ENCODE peak calls at places on chromosomes 16 and 17, in seven cellular contexts. O, J, P, H, S, A and Z are unnamed samples. For H3K4me1, the result is how much of the 10 kb centered on the place peaks cover.

GRCh38 chr17:73635101-73635767 is 9.0 kb downstream of the SDK2 start:
- DNase-seq in A (no peak), O (no peak), H (no peak), S (peak), J (no peak), P (peak), Z (no peak)

GRCh38 chr17:12536472-12536871 is 129.2 kb upstream of the MYOCD start:
- DNase-seq in A (no peak), H (no peak), O (peak), P (no peak), S (no peak), J (no peak), Z (no peak)

GRCh38 chr17:4427505-4427904 is 6.2 kb upstream of the SPNS3 start:
- DNase-seq in J (no peak), H (no peak), S (no peak), A (no peak), P (no peak), O (no peak), Z (no peak)

GRCh38 chr17:65259281-65259680 is 122.1 kb downstream of the RGS9 start:
- DNase-seq in O (no peak), J (no peak), H (no peak), A (no peak), S (no peak), P (no peak), Z (no peak)

GRCh38 chr17:33966410-33967063 is 288.5 kb upstream of the CCL2 start:
- DNase-seq in P (no peak), O (no peak), A (no peak), J (no peak), H (no peak), S (no peak), Z (no peak)

GRCh38 chr17:5381542-5381941 is 37.9 kb downstream of the NUP88 start:
- DNase-seq in J (no peak), S (no peak), O (peak), H (no peak), P (no peak), A (no peak), Z (no peak)

GRCh38 chr17:40362696-40363479 is 1.6 kb downstream of the GJD3 start:
- DNase-seq in A (peak), H (peak), J (peak), S (peak), P (no peak), O (peak), Z (peak)

GRCh38 chr17:2853722-2854580 is 57.7 kb downstream of the RAP1GAP2 start:
- DNase-seq in P (no peak), S (peak), A (peak), O (peak), H (peak), J (peak), Z (no peak)

GRCh38 chr17:10224592-10225195 is 26.3 kb upstream of the GAS7 start:
- DNase-seq in P (no peak), J (no peak), O (no peak), S (no peak), H (no peak), A (no peak), Z (peak)

GRCh38 chr16:63625141-63625540 is 1496.7 kb downstream of the CDH11 start:
- DNase-seq in O (no peak), S (no peak), H (no peak), A (no peak), J (no peak), P (no peak), Z (no peak)

GRCh38 chr17:2023692-2024571 is 1.2 kb downstream of the RTN4RL1 start:
- DNase-seq in J (no peak), H (no peak), O (peak), P (peak), A (peak), S (no peak), Z (no peak)

GRCh38 chr16:73853968-73854367 is 442.6 kb upstream of the PSMD7 start:
- DNase-seq in S (no peak), P (no peak), H (no peak), J (peak), A (no peak), O (no peak), Z (no peak)

GRCh38 chr16:51155199-51155607 is 4.1 kb upstream of the SALL1 start:
- DNase-seq in P (no peak), S (no peak), O (peak), J (no peak), H (no peak), A (no peak), Z (no peak)

GRCh38 chr17:74874615-74875037 is 1.8 kb upstream of the FDXR start:
- DNase-seq in P (no peak), H (no peak), O (no peak), J (no peak), A (no peak), S (no peak), Z (no peak)
- H3K4me1 ChIP-seq in P (under half), H (under half), O (under half), J (under half), A (under half), S (under half), Z (under half)

DNA sequence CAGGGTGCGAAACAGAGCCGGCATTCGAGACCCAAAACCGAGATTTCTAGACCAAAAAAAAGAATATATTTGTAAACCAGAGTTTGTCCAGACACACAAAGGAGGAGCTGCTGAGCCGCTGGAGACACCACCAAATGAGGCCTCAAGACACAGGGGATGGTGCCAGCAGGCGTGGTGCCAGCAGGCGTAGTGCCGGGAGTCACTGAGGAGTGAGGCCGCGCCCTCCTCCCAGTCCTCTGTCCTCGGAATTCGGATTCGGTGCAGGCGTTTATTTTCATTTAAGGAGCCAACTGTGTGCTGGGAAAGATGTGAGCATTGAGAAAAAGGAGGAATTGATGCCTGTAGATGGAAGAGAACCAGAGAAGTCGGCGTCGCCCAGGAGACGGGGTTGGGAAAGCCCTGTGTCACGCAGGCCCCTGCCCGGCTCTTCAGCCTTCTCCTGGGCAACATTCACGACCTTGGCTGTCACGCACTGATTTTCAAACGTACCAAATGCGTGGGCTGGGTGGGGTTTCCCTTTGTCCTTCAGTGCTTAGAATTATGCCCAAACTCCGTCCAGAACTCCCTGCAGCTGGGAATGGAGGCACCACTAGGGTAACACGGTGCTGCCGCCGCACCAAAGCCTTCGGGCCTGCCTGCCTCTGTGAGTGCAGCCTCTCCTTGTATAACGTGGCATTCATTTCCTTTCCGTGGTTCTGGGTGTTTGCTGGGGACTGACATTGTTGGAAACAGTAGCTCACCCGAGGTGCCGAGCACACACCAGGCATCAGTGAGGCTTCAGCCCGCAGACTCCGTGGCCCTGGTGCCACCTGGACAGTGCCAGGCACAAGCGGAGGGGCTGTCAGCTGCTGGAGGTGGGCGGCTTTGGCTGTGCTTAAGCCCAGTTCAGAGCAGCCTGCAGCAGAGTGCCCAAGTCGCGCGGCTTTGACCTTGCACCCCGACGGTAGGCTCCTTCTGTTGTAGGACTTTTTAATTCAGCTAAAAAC is 49.0 kb upstream of the CHMP6 start:
- DNase-seq in P (peak), S (peak), A (peak), H (peak), J (peak), O (peak), Z (no peak)
- TF ChIP-seq CTCF in P (no peak), S (peak), A (no peak), H (peak), J (no peak), O (peak), Z (no peak)

GRCh38 chr16:84598391-84598750 is 19.5 kb downstream of the COTL1 start:
- DNase-seq in O (no peak), J (no peak), P (no peak), S (peak), A (no peak), H (no peak), Z (no peak)

GRCh38 chr16:84597518-84598390 is 20.1 kb downstream of the COTL1 start:
- DNase-seq in O (no peak), P (no peak), A (no peak), H (no peak), S (peak), J (no peak), Z (no peak)

GRCh38 chr16:84603115-84603816 is 14.6 kb downstream of the COTL1 start:
- DNase-seq in A (no peak), S (peak), O (peak), H (peak), J (peak), P (peak), Z (no peak)

GRCh38 chr16:84599528-84600202 is 18.2 kb downstream of the COTL1 start:
- DNase-seq in P (peak), A (no peak), S (peak), J (peak), O (peak), H (peak), Z (no peak)

DNA sequence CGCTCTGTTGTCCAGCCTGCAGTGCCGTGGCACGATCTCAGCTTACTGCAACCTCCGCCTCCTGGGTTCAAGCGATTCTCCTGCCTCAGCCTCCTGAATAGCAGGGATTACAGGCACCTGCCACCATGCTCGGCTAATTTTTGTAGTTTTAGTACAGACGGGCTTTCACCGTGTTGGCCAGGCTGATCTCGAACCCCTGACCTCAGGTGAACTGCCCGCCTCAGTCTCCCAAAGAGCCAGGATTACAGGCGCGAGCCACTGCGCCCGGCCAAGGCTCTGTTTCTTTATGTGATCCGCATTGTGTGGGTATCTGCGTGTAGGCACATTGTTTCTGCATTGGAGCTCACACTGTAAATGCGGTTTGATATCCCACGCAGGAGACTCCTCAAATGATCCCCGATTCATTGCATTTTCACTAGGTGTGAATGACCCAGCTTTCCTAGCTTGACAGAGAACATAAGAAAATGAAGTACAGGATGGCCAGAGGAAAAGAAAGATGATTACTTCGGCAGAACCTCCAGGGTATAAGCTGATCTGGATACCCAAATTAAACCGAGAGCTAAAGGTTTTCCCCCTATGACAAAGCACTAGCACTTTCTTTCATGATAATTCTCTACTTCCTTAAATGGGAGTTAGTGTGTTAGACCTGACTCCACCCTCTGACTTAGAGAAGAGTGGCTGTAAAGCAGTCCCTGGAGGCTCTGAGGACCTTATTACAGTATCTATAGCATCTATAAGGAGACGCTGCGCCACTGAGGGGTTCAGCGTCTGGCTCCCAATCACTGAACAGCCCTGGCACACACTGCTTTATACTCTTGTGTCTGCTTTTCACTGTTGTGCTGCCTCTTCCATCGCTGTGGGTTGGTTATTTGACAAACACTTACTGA is 17.3 kb downstream of the COTL1 start:
- DNase-seq in J (peak), S (no peak), P (no peak), H (no peak), O (peak), A (no peak), Z (no peak)
- H3K4me1 ChIP-seq in J (under half), S (half or more), P (under half), H (under half), O (half or more), A (under half), Z (under half)

GRCh38 chr17:63446218-63446980 is at the start of gene CYB561:
- DNase-seq in S (peak), J (peak), P (peak), O (peak), A (peak), H (peak), Z (no peak)
- TF ChIP-seq CTCF in S (no peak), J (peak), P (no peak), O (no peak), A (peak), H (peak), Z (no peak)